ENCODE peak calls at places on chromosomes 5 and 9, in four cellular contexts. V, J, Y and E are unnamed samples.

GRCh38 chr5:34930527-34930844 is 1.1 kb downstream of the DNAJC21 start:
- DNase-seq in V (no peak), J (no peak), Y (no peak), E (peak; percentile 61)

GRCh38 chr5:107100121-107100520 is 570.6 kb downstream of the EFNA5 start:
- DNase-seq in Y (no peak), J (no peak), V (no peak), E (no peak)

GRCh38 chr5:177304392-177305119 is 957 bp downstream of the PRELID1 start:
- DNase-seq in J (no peak), V (no peak), Y (no peak), E (peak; percentile 52)

GRCh38 chr5:57845025-57845424 is 362.4 kb upstream of the ACTBL2 start:
- DNase-seq in V (no peak), Y (no peak), J (no peak), E (no peak)

GRCh38 chr9:28956111-28956880 is 1383.0 kb upstream of the C9orf72 start:
- DNase-seq in V (no peak), J (no peak), Y (no peak), E (no peak)

GRCh38 chr5:69217154-69217731 is 17.4 kb upstream of the CDK7 start:
- DNase-seq in J (no peak), V (no peak), Y (no peak), E (no peak)

GRCh38 chr9:33124716-33125378 is 42.3 kb downstream of the B4GALT1 start:
- DNase-seq in J (no peak), V (no peak), Y (peak; percentile 39), E (no peak)

GRCh38 chr5:132677191-132677590 is 3.4 kb downstream of the IL4 start:
- DNase-seq in Y (peak; percentile 24), V (no peak), J (peak; percentile 59), E (peak; percentile 96)

GRCh38 chr5:135193213-135194125 is 159.4 kb upstream of the PITX1 start:
- DNase-seq in V (no peak), Y (no peak), J (no peak), E (peak; percentile 78)

GRCh38 chr5:80068775-80069174 is 33.6 kb downstream of the THBS4 start:
- DNase-seq in J (no peak), V (no peak), Y (no peak), E (no peak)

GRCh38 chr5:67619235-67619634 is 422.6 kb upstream of the CD180 start:
- DNase-seq in Y (no peak), V (no peak), J (no peak), E (no peak)

GRCh38 chr5:151284392-151284967 is 19.1 kb downstream of the SLC36A3 start:
- DNase-seq in V (no peak), Y (peak; percentile 41), J (peak; percentile 43), E (no peak)

GRCh38 chr9:70594546-70594945 is 180.1 kb upstream of the KLF9 start:
- DNase-seq in J (no peak), V (no peak), Y (no peak), E (peak; percentile 82)

GRCh38 chr5:93677344-93678021 is 63.9 kb downstream of the POU5F2 start:
- DNase-seq in V (peak; percentile 47), Y (peak; percentile 88), J (peak; percentile 71), E (peak; percentile 82)

GRCh38 chr5:598564-598890 is 13.6 kb upstream of the CEP72 start:
- DNase-seq in Y (no peak), V (no peak), J (no peak), E (no peak)

GRCh38 chr5:14547660-14548059 is 33.9 kb upstream of the OTULINL start:
- DNase-seq in J (no peak), Y (no peak), V (no peak), E (no peak)

GRCh38 chr9:19994296-19994695 is 205.5 kb upstream of the SLC24A2 start:
- DNase-seq in V (no peak), Y (no peak), J (no peak), E (peak; percentile 58)

GRCh38 chr5:75648712-75649111 is 37.5 kb downstream of the ANKDD1B start:
- DNase-seq in V (no peak), J (no peak), Y (no peak), E (no peak)

GRCh38 chr9:100437860-100438805 is 11.2 kb downstream of the MSANTD3 start:
- DNase-seq in V (peak; percentile 60), J (peak; percentile 64), Y (peak; percentile 80), E (peak; percentile 71)

GRCh38 chr9:69758981-69759477 is 782 bp downstream of the PTAR1 start:
- DNase-seq in J (no peak), V (no peak), Y (no peak), E (peak; percentile 41)

GRCh38 chr5:83255268-83255667 is 177.9 kb downstream of the XRCC4 start:
- DNase-seq in Y (no peak), J (no peak), V (no peak), E (peak; percentile 69)

GRCh38 chr5:73454379-73455036 is 5.9 kb upstream of the FOXD1 start:
- DNase-seq in V (no peak), J (peak; percentile 88), Y (peak; percentile 84), E (peak; percentile 78)

GRCh38 chr5:136087961-136088871 is 44.4 kb upstream of the SMAD5 start:
- DNase-seq in V (no peak), J (no peak), Y (no peak), E (peak; percentile 93)

GRCh38 chr5:23977996-23978395 is 470.6 kb downstream of the PRDM9 start:
- DNase-seq in V (peak; percentile 18), J (peak; percentile 84), Y (peak; percentile 83), E (peak; percentile 23)

GRCh38 chr5:1522601-1523479 is 920 bp downstream of the LPCAT1 start:
- DNase-seq in V (no peak), Y (peak; percentile 59), J (peak; percentile 27), E (peak; percentile 71)

GRCh38 chr9:37408933-37409710 is 13.4 kb upstream of the GRHPR start:
- DNase-seq in Y (no peak), V (no peak), J (no peak), E (no peak)

GRCh38 chr9:37405350-37405749 is 17.1 kb upstream of the GRHPR start:
- DNase-seq in J (no peak), V (no peak), Y (no peak), E (no peak)

GRCh38 chr9:37406603-37407401 is 15.7 kb upstream of the GRHPR start:
- DNase-seq in J (no peak), V (no peak), Y (no peak), E (no peak)

GRCh38 chr9:37405764-37406380 is 16.6 kb upstream of the GRHPR start:
- DNase-seq in J (no peak), V (no peak), Y (no peak), E (no peak)

DNA sequence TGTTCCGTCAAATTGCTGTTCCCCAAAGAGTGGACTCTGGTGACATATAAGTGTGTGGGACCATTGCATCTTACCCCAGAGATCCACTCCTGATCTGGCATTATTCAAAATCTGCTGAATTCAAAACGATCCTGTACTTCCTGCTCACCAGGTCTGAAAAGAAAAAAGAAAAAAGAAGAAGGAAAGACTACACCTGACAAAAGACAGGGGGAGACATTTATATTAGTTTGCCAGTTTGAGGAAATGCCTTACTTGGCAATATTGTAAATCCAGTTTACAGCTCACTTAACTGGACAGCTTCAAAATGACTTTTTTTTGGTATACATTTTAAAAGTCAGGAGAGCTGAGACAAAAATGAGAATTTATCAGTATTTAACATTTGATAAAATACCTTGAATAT is 15.0 kb upstream of the GRHPR start:
- DNase-seq in Y (no peak), V (no peak), J (no peak), E (peak; percentile 24)
- H3K9ac ChIP-seq in Y (no peak overlapping the region), V (no peak overlapping the region), J (no peak overlapping the region), E (no peak overlapping the region)

GRCh38 chr5:95591490-95591901 is 28.4 kb upstream of the GPR150 start:
- DNase-seq in V (no peak), Y (no peak), J (no peak), E (peak; percentile 90)
- H3K9ac ChIP-seq in V (no peak overlapping the region), Y (no peak overlapping the region), J (no peak overlapping the region), E (no peak overlapping the region)

GRCh38 chr5:143229896-143230675 is 173.4 kb downstream of the NR3C1 start:
- DNase-seq in Y (peak; percentile 9), V (no peak), J (no peak), E (peak; percentile 74)
- H3K9ac ChIP-seq in Y (no peak overlapping the region), V (no peak overlapping the region), J (no peak overlapping the region), E (peak overlapping the region; percentile 23)

GRCh38 chr9:38356851-38357250 is 35.7 kb upstream of the ALDH1B1 start:
- DNase-seq in V (no peak), Y (no peak), J (no peak), E (no peak)

GRCh38 chr9:38359297-38359653 is 33.2 kb upstream of the ALDH1B1 start:
- DNase-seq in V (no peak), Y (no peak), J (no peak), E (no peak)

GRCh38 chr9:38357350-38358114 is 35.0 kb upstream of the ALDH1B1 start:
- DNase-seq in J (no peak), V (no peak), Y (no peak), E (no peak)

GRCh38 chr9:38359689-38360385 is 32.7 kb upstream of the ALDH1B1 start:
- DNase-seq in J (no peak), Y (no peak), V (no peak), E (peak; percentile 69)

GRCh38 chr9:38358390-38359296 is 33.9 kb upstream of the ALDH1B1 start:
- DNase-seq in J (no peak), Y (no peak), V (no peak), E (no peak)
- H3K9ac ChIP-seq in J (no peak overlapping the region), Y (no peak overlapping the region), V (no peak overlapping the region), E (no peak overlapping the region)

GRCh38 chr5:147216552-147217154 is 18.2 kb upstream of the STK32A start:
- DNase-seq in V (peak; percentile 38), Y (peak; percentile 36), J (peak; percentile 47), E (peak; percentile 5)
- H3K9ac ChIP-seq in V (peak overlapping the region; percentile 3), Y (no peak overlapping the region), J (no peak overlapping the region), E (no peak overlapping the region)

GRCh38 chr9:6889868-6890267 is 132.1 kb downstream of the KDM4C start:
- DNase-seq in Y (no peak), V (no peak), J (no peak), E (no peak)

GRCh38 chr9:6894135-6894534 is 136.4 kb downstream of the KDM4C start:
- DNase-seq in J (no peak), Y (no peak), V (no peak), E (no peak)

GRCh38 chr9:6895754-6896153 is 138.0 kb downstream of the KDM4C start:
- DNase-seq in J (no peak), Y (no peak), V (no peak), E (no peak)

GRCh38 chr9:6896562-6896961 is 138.8 kb downstream of the KDM4C start:
- DNase-seq in V (no peak), Y (no peak), J (no peak), E (peak; percentile 47)

DNA sequence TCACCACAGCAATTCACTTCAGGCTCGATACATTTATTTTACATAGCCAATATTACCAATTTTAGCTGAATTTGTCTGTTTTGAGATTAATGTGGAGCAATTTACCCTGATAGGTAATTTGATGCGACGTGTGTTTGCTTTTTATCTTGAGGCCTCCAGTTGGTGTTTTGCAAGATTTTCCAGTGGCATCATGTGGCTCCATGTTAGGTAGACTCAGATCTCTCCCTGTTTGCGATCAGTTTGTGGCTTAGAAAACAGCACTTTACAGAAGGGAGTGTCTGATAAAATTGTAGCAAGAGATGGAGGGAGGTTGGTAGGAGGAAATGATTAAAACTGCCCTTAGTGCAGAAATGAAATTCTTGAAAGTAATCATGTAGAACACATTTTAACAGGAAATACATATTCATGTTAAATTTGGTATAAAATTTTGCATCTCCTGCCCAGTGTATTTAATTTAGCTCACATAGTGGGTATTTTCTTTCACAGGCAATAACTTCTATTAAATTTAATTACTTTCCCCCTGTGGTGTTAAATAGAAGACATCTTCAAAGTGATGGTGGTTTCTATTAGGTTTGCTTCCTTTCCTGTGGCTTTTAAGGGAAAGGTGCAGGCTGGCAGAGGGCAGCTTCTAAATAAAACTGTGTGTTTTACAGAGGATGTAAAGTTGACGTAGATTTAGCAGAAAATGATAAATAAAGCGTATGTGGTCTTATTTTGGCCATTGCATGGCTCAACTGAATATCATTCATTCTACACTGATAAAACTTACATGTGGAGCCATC is 135.8 kb downstream of the KDM4C start:
- DNase-seq in V (no peak), J (no peak), Y (no peak), E (no peak)
- H3K9ac ChIP-seq in V (no peak overlapping the region), J (no peak overlapping the region), Y (no peak overlapping the region), E (no peak overlapping the region)